ENCODE peak calls at places on chromosomes 4 and X, in seven cellular contexts. Y is esophagus squamous epithelium; M is upper lobe of right lung; T is AG04450; H is fibroblast of lung; C is CD8-positive, alpha-beta memory T cell; G is mesendoderm. X is an unnamed sample.
A peak's percentile ranks its signal among the peaks of the same experiment; 100 is the strongest.

GRCh38 chr4:100782356-100782755 is 264.5 kb upstream of the EMCN start:
- DNase-seq in Y (no peak), M (no peak), T (no peak), H (no peak), C (no peak), G (no peak), X (no peak)

GRCh38 chr4:73477176-73477575 is 4.4 kb upstream of the AFM start:
- DNase-seq in Y (no peak), M (no peak), T (no peak), H (no peak), C (no peak), G (no peak), X (no peak)

GRCh38 chrX:118726887-118727685 is at the start of gene IL13RA1:
- DNase-seq in Y (no peak), M (peak; percentile 91), T (no peak), H (peak; percentile 76), C (peak; percentile 1), G (peak; percentile 94), X (peak; percentile 91)

GRCh38 chrX:16661495-16661894 is 11.5 kb downstream of the S100G start:
- DNase-seq in Y (no peak), M (no peak), T (no peak), H (no peak), C (no peak), G (no peak), X (no peak)

GRCh38 chr4:99317354-99317753 is 3.8 kb downstream of the ADH1B start:
- DNase-seq in Y (no peak), M (no peak), T (no peak), H (no peak), C (no peak), G (no peak), X (no peak)

GRCh38 chrX:20361890-20362262 is 95.2 kb upstream of the RPS6KA3 start:
- DNase-seq in Y (no peak), M (no peak), T (no peak), H (peak; percentile 54), C (no peak), G (peak; percentile 90), X (no peak)

GRCh38 chrX:41142130-41142529 is 56.9 kb downstream of the USP9X start:
- DNase-seq in Y (no peak), M (no peak), T (no peak), H (no peak), C (no peak), G (no peak), X (no peak)

GRCh38 chr4:159210975-159211374 is 108.1 kb downstream of the RAPGEF2 start:
- DNase-seq in Y (no peak), M (no peak), T (no peak), H (no peak), C (no peak), G (peak; percentile 53), X (no peak)

GRCh38 chr4:188660796-188661195 is 521.6 kb downstream of the TRIML1 start:
- DNase-seq in Y (no peak), M (no peak), T (no peak), H (no peak), C (no peak), G (no peak), X (no peak)

GRCh38 chr4:174592985-174593335 is 70.7 kb upstream of the HPGD start:
- DNase-seq in Y (no peak), M (no peak), T (no peak), H (peak; percentile 78), C (no peak), G (no peak), X (no peak)

GRCh38 chr4:82223715-82224114 is 150.1 kb downstream of the HNRNPD start:
- DNase-seq in Y (no peak), M (no peak), T (no peak), H (no peak), C (no peak), G (peak; percentile 74), X (peak; percentile 20)

GRCh38 chr4:26235500-26235899 is 85.3 kb upstream of the RBPJ start:
- DNase-seq in Y (peak; percentile 2), M (no peak), T (peak; percentile 34), H (peak; percentile 99), C (no peak), G (peak; percentile 16), X (peak; percentile 71)

GRCh38 chr4:15118281-15118680 is 116.0 kb downstream of the CPEB2 start:
- DNase-seq in Y (no peak), M (no peak), T (no peak), H (no peak), C (no peak), G (no peak), X (no peak)

GRCh38 chrX:20038966-20039365 is 48.1 kb upstream of the BCLAF3 start:
- DNase-seq in Y (no peak), M (no peak), T (no peak), H (no peak), C (no peak), G (no peak), X (no peak)

GRCh38 chrX:44570524-44570923 is 27.9 kb upstream of the FUNDC1 start:
- DNase-seq in Y (no peak), M (no peak), T (no peak), H (peak; percentile 54), C (no peak), G (peak; percentile 0), X (no peak)

GRCh38 chr4:141195095-141195707 is 25.5 kb upstream of the ZNF330 start:
- DNase-seq in Y (no peak), M (no peak), T (no peak), H (no peak), C (no peak), G (no peak), X (peak; percentile 9)

GRCh38 chrX:129478516-129478915 is 44.8 kb downstream of the SMARCA1 start:
- DNase-seq in Y (no peak), M (no peak), T (no peak), H (peak; percentile 81), C (no peak), G (no peak), X (no peak)

GRCh38 chrX:26387906-26388305 is 171.9 kb downstream of the MAGEB5 start:
- DNase-seq in Y (no peak), M (no peak), T (no peak), H (no peak), C (no peak), G (no peak), X (no peak)

GRCh38 chr4:6658635-6659075 is 18.2 kb downstream of the MRFAP1 start:
- DNase-seq in Y (no peak), M (peak; percentile 77), T (no peak), H (peak; percentile 15), C (peak; percentile 42), G (no peak), X (peak; percentile 87)

GRCh38 chr4:16775411-16776154 is 122.9 kb downstream of the LDB2 start:
- DNase-seq in Y (no peak), M (no peak), T (no peak), H (no peak), C (no peak), G (no peak), X (no peak)

GRCh38 chrX:16573781-16574180 is 76.2 kb upstream of the S100G start:
- DNase-seq in Y (no peak), M (no peak), T (no peak), H (peak; percentile 12), C (no peak), G (peak; percentile 61), X (no peak)

GRCh38 chr4:1516261-1516660 is 110.0 kb upstream of the NKX1-1 start:
- DNase-seq in Y (no peak), M (peak; percentile 42), T (no peak), H (no peak), C (no peak), G (no peak), X (no peak)

GRCh38 chr4:117831060-117831683 is 203.1 kb upstream of the NDST3 start:
- DNase-seq in Y (no peak), M (no peak), T (no peak), H (no peak), C (no peak), G (no peak), X (no peak)

GRCh38 chr4:72326692-72327632 is 242.1 kb downstream of the ADAMTS3 start:
- DNase-seq in Y (no peak), M (no peak), T (no peak), H (peak; percentile 58), C (no peak), G (peak; percentile 51), X (no peak)

GRCh38 chr4:46386570-46386969 is 3.4 kb downstream of the GABRA2 start:
- DNase-seq in Y (no peak), M (no peak), T (no peak), H (no peak), C (no peak), G (peak; percentile 76), X (no peak)

DNA sequence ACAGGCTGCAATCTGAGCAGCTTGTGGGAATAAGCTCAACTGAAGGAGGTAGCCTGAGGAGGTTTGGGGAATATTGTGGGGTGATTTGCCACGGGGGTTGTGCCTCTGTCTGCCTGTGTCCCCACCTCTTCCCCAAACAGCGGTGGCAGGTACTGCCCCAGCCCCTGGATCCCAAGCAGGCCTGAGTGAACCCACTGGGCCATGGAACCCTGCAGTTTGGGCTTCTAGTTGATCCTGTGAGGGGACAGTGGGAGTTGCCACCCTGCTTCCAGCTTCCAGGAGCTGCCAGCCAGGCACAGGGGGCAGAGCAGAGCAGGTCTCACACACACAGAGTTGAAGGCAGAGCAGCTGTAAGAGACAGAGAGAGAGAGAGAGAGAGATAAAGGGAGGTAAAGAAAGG is 97.4 kb downstream of the PJA1 start:
- DNase-seq in Y (no peak), M (no peak), T (no peak), H (no peak), C (no peak), G (no peak), X (no peak)
- H3K27ac ChIP-seq in Y (no peak overlapping the region), M (no peak overlapping the region), T (no peak overlapping the region), H (no peak overlapping the region), C (no peak overlapping the region), G (no peak overlapping the region), X (no peak overlapping the region)

GRCh38 chr4:182449960-182450359 is 206.8 kb downstream of the TENM3 start:
- DNase-seq in Y (no peak), M (no peak), T (no peak), H (peak; percentile 26), C (no peak), G (no peak), X (no peak)
- H3K27ac ChIP-seq in Y (no peak overlapping the region), M (no peak overlapping the region), T (no peak overlapping the region), H (no peak overlapping the region), C (no peak overlapping the region), G (no peak overlapping the region), X (no peak overlapping the region)

DNA sequence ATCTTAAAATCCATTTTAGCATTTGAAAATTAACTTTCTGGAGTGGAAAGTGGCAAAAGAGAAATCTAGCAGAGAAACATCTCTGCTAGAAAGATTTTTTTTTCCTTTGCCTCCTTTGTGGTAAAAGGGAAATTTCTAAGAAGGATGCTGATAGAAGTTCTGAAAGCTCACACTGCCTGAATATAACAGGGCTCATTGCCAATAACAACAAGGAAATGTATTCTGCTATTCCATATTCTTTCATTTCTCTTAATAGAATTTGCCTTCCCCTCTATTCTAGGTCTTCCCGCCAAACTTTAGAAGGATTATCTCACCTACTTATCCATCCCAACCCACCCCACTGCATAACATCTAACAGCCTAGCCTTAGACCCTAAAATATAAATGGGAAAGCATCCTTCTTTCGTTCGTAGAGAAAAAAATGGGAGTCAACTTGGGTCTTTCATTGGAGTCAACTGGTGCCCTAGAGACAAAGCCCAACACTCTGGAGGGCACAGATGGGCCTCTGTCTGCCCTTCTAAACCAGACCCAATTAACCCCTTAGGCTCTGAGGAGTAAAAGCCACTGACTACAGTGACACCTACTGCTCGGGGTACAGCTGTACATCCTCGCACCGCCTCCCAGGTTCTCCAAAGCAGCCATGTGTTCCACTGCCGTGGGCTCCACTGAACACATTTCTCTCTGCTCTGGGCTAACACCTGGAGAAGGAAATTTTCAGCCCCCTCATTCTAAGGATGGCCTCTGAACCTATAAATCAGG is 103.9 kb downstream of the MAML3 start:
- DNase-seq in Y (no peak), M (no peak), T (no peak), H (peak; percentile 64), C (no peak), G (peak; percentile 87), X (no peak)
- H3K27ac ChIP-seq in Y (peak overlapping the region; percentile 80), M (peak overlapping the region; percentile 65), T (no peak overlapping the region), H (no peak overlapping the region), C (no peak overlapping the region), G (peak overlapping the region; percentile 22), X (no peak overlapping the region)

GRCh38 chr4:145791988-145792387 is 112.0 kb downstream of the C4orf51 start:
- DNase-seq in Y (no peak), M (no peak), T (no peak), H (no peak), C (no peak), G (no peak), X (no peak)
- H3K27ac ChIP-seq in Y (no peak overlapping the region), M (no peak overlapping the region), T (no peak overlapping the region), H (no peak overlapping the region), C (no peak overlapping the region), G (no peak overlapping the region), X (no peak overlapping the region)